ENCODE peak calls at places on chromosomes 6 and 20, in four cellular contexts. One of them, this sample, is unnamed.

GRCh38 chr20:25987073-25987927 is 290.6 kb upstream of the ZNF337 start:
- DNase-seq in A549: peak; percentile 69
- DNase-seq in GM13976: peak; percentile 50
- DNase-seq in BE2C: no peak
- DNase-seq in this sample: no peak

GRCh38 chr6:15484115-15484514 is 178.7 kb downstream of the DTNBP1 start:
- DNase-seq in A549: no peak
- DNase-seq in GM13976: no peak
- DNase-seq in BE2C: no peak
- DNase-seq in this sample: no peak

GRCh38 chr6:38259736-38260135 is 380.0 kb downstream of the BTBD9 start:
- DNase-seq in A549: no peak
- DNase-seq in GM13976: no peak
- DNase-seq in BE2C: no peak
- DNase-seq in this sample: no peak

GRCh38 chr6:166852484-166852975 is 103.8 kb downstream of the RNASET2 start:
- DNase-seq in A549: no peak
- DNase-seq in GM13976: no peak
- DNase-seq in BE2C: no peak
- DNase-seq in this sample: no peak

GRCh38 chr6:30730611-30731435 is 10.7 kb downstream of the TUBB start:
- DNase-seq in A549: peak; percentile 74
- DNase-seq in GM13976: peak; percentile 80
- DNase-seq in BE2C: peak; percentile 89
- DNase-seq in this sample: peak; percentile 80

GRCh38 chr6:56242343-56242742 is 5.0 kb downstream of the COL21A1 start:
- DNase-seq in A549: no peak
- DNase-seq in GM13976: no peak
- DNase-seq in BE2C: no peak
- DNase-seq in this sample: no peak

GRCh38 chr6:11270030-11271027 is 37.9 kb upstream of the NEDD9 start:
- DNase-seq in A549: peak; percentile 59
- DNase-seq in GM13976: no peak
- DNase-seq in BE2C: peak; percentile 23
- DNase-seq in this sample: no peak

GRCh38 chr6:112227992-112228391 is 26.4 kb downstream of the LAMA4 start:
- DNase-seq in A549: no peak
- DNase-seq in GM13976: no peak
- DNase-seq in BE2C: no peak
- DNase-seq in this sample: no peak

GRCh38 chr6:150195996-150196417 is 53.2 kb downstream of the PPP1R14C start:
- DNase-seq in A549: no peak
- DNase-seq in GM13976: no peak
- DNase-seq in BE2C: no peak
- DNase-seq in this sample: peak; percentile 73

GRCh38 chr6:135181333-135182119 is 418 bp downstream of the MYB start:
- DNase-seq in A549: peak; percentile 10
- DNase-seq in GM13976: no peak
- DNase-seq in BE2C: peak; percentile 16
- DNase-seq in this sample: no peak

DNA sequence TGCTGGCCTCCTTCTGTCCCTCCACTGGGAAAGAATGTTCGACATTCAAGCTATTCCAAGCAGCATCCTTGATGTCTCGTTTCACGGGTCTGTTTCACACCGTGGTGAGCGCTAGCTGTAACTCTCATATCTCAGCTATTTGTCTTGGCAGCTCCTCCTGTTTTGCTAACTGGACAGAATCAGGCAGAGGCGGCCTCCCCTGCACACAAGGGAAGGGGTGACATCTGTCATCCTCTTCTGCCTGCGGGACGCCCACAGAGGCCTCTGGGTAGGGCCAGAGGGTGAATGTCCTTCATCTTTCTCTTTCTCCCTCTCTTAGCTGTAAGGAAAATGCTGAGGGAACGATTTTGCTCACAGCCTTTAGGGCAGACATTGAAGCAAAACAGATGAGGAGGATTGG is 232.8 kb upstream of the GMDS start:
- DNase-seq in A549: no peak
- DNase-seq in GM13976: no peak
- DNase-seq in BE2C: no peak
- DNase-seq in this sample: peak; percentile 10
- TF ChIP-seq CTCF in A549: no peak
- TF ChIP-seq CTCF in GM13976: no peak
- TF ChIP-seq CTCF in BE2C: no peak
- TF ChIP-seq CTCF in this sample: no peak

GRCh38 chr6:114310053-114310452 is 32.8 kb downstream of the HS3ST5 start:
- DNase-seq in A549: no peak
- DNase-seq in GM13976: no peak
- DNase-seq in BE2C: no peak
- DNase-seq in this sample: no peak

GRCh38 chr6:114301596-114302219 is 41.1 kb downstream of the HS3ST5 start:
- DNase-seq in A549: no peak
- DNase-seq in GM13976: no peak
- DNase-seq in BE2C: no peak
- DNase-seq in this sample: no peak

GRCh38 chr6:114304304-114304887 is 38.4 kb downstream of the HS3ST5 start:
- DNase-seq in A549: peak; percentile 9
- DNase-seq in GM13976: no peak
- DNase-seq in BE2C: no peak
- DNase-seq in this sample: no peak
- TF ChIP-seq CTCF in A549: peak; percentile 49
- TF ChIP-seq CTCF in GM13976: no peak
- TF ChIP-seq CTCF in BE2C: peak; percentile 60
- TF ChIP-seq CTCF in this sample: peak; percentile 39

GRCh38 chr20:16821211-16822089 is 73.3 kb downstream of the OTOR start:
- DNase-seq in A549: peak; percentile 65
- DNase-seq in GM13976: peak; percentile 31
- DNase-seq in BE2C: peak; percentile 42
- DNase-seq in this sample: peak; percentile 37
- TF ChIP-seq CTCF in A549: peak; percentile 67
- TF ChIP-seq CTCF in GM13976: peak; percentile 84
- TF ChIP-seq CTCF in BE2C: peak; percentile 97
- TF ChIP-seq CTCF in this sample: peak; percentile 91

GRCh38 chr6:147390909-147391536 is 117.5 kb upstream of the SAMD5 start:
- DNase-seq in A549: peak; percentile 29
- DNase-seq in GM13976: no peak
- DNase-seq in BE2C: peak; percentile 31
- DNase-seq in this sample: peak; percentile 18
- TF ChIP-seq CTCF in A549: peak; percentile 52
- TF ChIP-seq CTCF in GM13976: no peak
- TF ChIP-seq CTCF in BE2C: peak; percentile 55
- TF ChIP-seq CTCF in this sample: peak; percentile 56

GRCh38 chr20:49043000-49043399 is 3.1 kb upstream of the CSE1L start:
- DNase-seq in A549: no peak
- DNase-seq in GM13976: no peak
- DNase-seq in BE2C: no peak
- DNase-seq in this sample: no peak

GRCh38 chr20:49045440-49046086 is 549 bp upstream of the CSE1L start:
- DNase-seq in A549: no peak
- DNase-seq in GM13976: no peak
- DNase-seq in BE2C: no peak
- DNase-seq in this sample: peak; percentile 14

DNA sequence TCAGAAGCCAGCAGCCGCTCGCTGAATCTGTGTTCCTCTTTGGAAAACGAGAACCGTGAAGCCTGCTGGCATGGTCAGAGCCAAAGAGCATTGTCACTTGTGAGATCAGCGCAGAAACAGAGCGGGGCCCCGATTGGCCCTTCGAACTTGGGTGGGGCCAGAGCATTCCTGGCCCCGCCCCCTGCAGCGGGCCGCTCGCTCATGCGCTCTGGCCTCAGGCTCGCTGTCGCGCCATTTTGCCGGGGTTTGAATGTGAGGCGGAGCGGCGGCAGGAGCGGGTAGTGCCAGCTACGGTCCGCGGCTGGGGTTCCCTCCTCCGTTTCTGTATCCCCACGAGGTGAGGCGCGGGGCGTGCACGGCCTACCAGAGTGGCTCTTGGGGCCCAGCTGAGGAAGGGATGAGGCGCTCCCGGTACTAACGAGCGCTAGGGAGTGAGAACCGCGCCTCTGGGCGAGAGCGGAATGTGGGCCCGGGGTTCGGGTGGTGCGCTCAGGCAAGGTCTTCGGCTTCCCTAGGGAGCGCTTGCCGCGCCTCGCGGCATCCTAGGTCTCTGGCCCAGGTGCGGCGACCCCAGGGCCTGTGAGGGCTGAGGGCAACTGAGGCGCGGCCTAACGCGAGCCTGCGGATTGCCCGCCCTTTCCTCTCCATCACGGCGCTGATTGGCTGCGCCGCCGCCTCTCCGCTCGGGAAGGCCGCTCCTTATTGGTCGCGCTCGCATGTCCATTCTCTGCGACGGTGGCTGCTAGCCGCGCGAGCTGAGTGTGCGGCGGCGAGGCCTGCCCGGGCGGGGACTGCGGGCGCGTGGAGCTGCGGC is at the start of gene CSE1L:
- DNase-seq in A549: peak; percentile 96
- DNase-seq in GM13976: peak; percentile 95
- DNase-seq in BE2C: peak; percentile 97
- DNase-seq in this sample: peak; percentile 95
- TF ChIP-seq CTCF in A549: no peak
- TF ChIP-seq CTCF in GM13976: no peak
- TF ChIP-seq CTCF in BE2C: no peak
- TF ChIP-seq CTCF in this sample: no peak

DNA sequence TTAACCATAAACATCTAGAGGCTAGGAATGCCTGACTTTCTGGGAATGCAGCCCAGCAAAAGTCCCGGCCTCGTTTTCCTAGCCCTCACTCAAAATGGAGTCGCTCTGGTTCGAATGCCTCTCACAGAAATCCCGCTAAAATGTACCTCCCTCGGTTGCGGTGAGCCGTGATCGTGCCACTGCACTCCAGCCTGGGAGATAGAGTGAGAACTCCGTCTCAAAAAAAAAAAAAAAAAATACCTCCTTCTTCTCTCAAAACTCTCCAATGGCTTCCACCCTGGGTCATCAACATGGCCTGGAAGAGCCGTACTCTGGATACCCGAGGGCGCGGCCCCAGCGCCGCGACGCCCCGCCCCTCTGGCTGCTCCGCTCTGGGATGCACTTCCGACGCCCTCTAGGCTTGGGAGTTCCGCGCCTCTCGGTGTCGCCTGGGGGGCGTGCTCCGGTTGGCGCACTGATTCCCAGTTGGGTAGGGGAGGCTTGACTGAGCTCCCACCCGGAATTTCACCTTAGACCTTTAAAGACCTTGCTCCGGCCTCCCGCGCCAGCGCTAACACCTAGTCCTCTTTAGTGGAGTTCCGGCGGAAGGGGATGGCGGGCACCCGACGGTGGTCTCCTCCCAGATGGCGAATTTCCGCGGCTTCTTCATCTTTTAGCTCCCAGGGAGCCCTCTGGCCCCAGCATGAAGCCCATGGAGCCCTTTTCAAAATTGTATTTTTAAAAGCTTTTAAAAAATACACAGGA is 12.3 kb downstream of the HMGN4 start:
- DNase-seq in A549: peak; percentile 79
- DNase-seq in GM13976: peak; percentile 68
- DNase-seq in BE2C: peak; percentile 84
- DNase-seq in this sample: peak; percentile 81
- TF ChIP-seq CTCF in A549: no peak
- TF ChIP-seq CTCF in GM13976: peak; percentile 5
- TF ChIP-seq CTCF in BE2C: no peak
- TF ChIP-seq CTCF in this sample: no peak

GRCh38 chr6:125598422-125598821 is 151.0 kb upstream of the HEY2 start:
- DNase-seq in A549: peak; percentile 36
- DNase-seq in GM13976: no peak
- DNase-seq in BE2C: no peak
- DNase-seq in this sample: no peak

GRCh38 chr6:125604257-125604656 is 145.2 kb upstream of the HEY2 start:
- DNase-seq in A549: no peak
- DNase-seq in GM13976: no peak
- DNase-seq in BE2C: no peak
- DNase-seq in this sample: no peak
- TF ChIP-seq CTCF in A549: no peak
- TF ChIP-seq CTCF in GM13976: no peak
- TF ChIP-seq CTCF in BE2C: no peak
- TF ChIP-seq CTCF in this sample: no peak

DNA sequence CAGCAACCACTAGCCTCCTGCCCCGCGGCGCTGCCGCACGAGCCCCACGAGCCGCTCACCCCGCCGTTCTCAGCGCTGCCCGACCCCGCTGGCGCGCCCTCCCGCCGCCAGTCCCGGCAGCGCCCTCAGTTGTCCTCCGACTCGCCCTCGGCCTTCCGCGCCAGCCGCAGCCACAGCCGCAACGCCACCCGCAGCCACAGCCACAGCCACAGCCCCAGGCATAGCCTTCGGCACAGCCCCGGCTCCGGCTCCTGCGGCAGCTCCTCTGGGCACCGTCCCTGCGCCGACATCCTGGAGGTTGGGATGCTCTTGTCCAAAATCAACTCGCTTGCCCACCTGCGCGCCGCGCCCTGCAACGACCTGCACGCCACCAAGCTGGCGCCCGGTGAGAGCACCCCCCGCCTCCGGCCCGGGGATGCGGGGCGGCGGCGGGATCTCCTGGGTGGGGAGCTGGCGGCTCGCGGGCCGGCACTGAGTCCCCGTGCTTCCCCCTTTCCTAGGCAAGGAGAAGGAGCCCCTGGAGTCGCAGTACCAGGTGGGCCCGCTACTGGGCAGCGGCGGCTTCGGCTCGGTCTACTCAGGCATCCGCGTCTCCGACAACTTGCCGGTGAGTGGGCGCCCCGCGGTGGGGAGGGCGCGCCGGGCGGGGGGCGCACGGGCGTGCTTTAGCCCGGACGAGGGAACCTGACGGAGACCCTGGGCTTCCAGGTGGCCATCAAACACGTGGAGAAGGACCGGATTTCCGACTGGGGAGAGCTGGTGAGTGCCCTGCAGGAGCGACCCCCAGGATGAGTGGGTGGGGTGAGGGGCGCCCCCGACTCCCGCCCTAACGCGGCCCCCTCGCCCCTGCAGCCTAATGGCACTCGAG is 555 bp downstream of the PIM1 start:
- DNase-seq in A549: no peak
- DNase-seq in GM13976: peak; percentile 44
- DNase-seq in BE2C: peak; percentile 82
- DNase-seq in this sample: peak; percentile 67
- TF ChIP-seq CTCF in A549: peak; percentile 3
- TF ChIP-seq CTCF in GM13976: peak; percentile 30
- TF ChIP-seq CTCF in BE2C: peak; percentile 33
- TF ChIP-seq CTCF in this sample: peak; percentile 33

This sample was measured in nephron progenitor cell.